ENCODE peak calls at places on chromosome 16, in nine cellular contexts. One of them, this sample, is unnamed. For H3K4me1, the result is how much of the 10 kb centered on the place peaks cover.

GRCh38 chr16:79658301-79659001 is 57.9 kb upstream of the MAF start:
- DNase-seq in endodermal cell: no peak
- DNase-seq in ovary: peak
- DNase-seq in tibial nerve: no peak
- DNase-seq in uterus: no peak
- DNase-seq in colonic mucosa: no peak
- DNase-seq in CD8-positive, alpha-beta T cell: no peak
- DNase-seq in heart right ventricle: no peak
- DNase-seq in keratinocyte: peak
- DNase-seq in this sample: no peak

GRCh38 chr16:71230122-71230845 is at the start of gene HYDIN:
- DNase-seq in endodermal cell: peak
- DNase-seq in ovary: peak
- DNase-seq in tibial nerve: no peak
- DNase-seq in uterus: no peak
- DNase-seq in colonic mucosa: peak
- DNase-seq in CD8-positive, alpha-beta T cell: no peak
- DNase-seq in heart right ventricle: peak
- DNase-seq in keratinocyte: peak
- DNase-seq in this sample: no peak

GRCh38 chr16:48999034-48999433 is 282.6 kb downstream of the CBLN1 start:
- DNase-seq in endodermal cell: no peak
- DNase-seq in ovary: no peak
- DNase-seq in tibial nerve: no peak
- DNase-seq in uterus: no peak
- DNase-seq in colonic mucosa: no peak
- DNase-seq in CD8-positive, alpha-beta T cell: no peak
- DNase-seq in heart right ventricle: no peak
- DNase-seq in keratinocyte: no peak
- DNase-seq in this sample: no peak

GRCh38 chr16:24013733-24014645 is 178.2 kb downstream of the PRKCB start:
- DNase-seq in endodermal cell: no peak
- DNase-seq in ovary: no peak
- DNase-seq in tibial nerve: no peak
- DNase-seq in uterus: no peak
- DNase-seq in colonic mucosa: peak
- DNase-seq in CD8-positive, alpha-beta T cell: peak
- DNase-seq in heart right ventricle: no peak
- DNase-seq in keratinocyte: no peak
- DNase-seq in this sample: no peak

GRCh38 chr16:72903176-72903575 is 144.8 kb downstream of the ZFHX3 start:
- DNase-seq in endodermal cell: no peak
- DNase-seq in ovary: no peak
- DNase-seq in tibial nerve: no peak
- DNase-seq in uterus: no peak
- DNase-seq in colonic mucosa: no peak
- DNase-seq in CD8-positive, alpha-beta T cell: no peak
- DNase-seq in heart right ventricle: no peak
- DNase-seq in keratinocyte: no peak
- DNase-seq in this sample: no peak

GRCh38 chr16:17133851-17134250 is 336.9 kb downstream of the XYLT1 start:
- DNase-seq in endodermal cell: no peak
- DNase-seq in ovary: no peak
- DNase-seq in tibial nerve: no peak
- DNase-seq in uterus: no peak
- DNase-seq in colonic mucosa: no peak
- DNase-seq in CD8-positive, alpha-beta T cell: no peak
- DNase-seq in heart right ventricle: no peak
- DNase-seq in keratinocyte: no peak
- DNase-seq in this sample: no peak

GRCh38 chr16:17304124-17304813 is 166.5 kb downstream of the XYLT1 start:
- DNase-seq in endodermal cell: no peak
- DNase-seq in ovary: no peak
- DNase-seq in tibial nerve: no peak
- DNase-seq in uterus: no peak
- DNase-seq in colonic mucosa: peak
- DNase-seq in CD8-positive, alpha-beta T cell: no peak
- DNase-seq in heart right ventricle: no peak
- DNase-seq in keratinocyte: no peak
- DNase-seq in this sample: no peak

GRCh38 chr16:80569440-80570105 is 28.8 kb downstream of the DYNLRB2 start:
- DNase-seq in endodermal cell: no peak
- DNase-seq in ovary: no peak
- DNase-seq in tibial nerve: no peak
- DNase-seq in uterus: no peak
- DNase-seq in colonic mucosa: no peak
- DNase-seq in CD8-positive, alpha-beta T cell: peak
- DNase-seq in heart right ventricle: no peak
- DNase-seq in keratinocyte: no peak
- DNase-seq in this sample: no peak

GRCh38 chr16:88526008-88526905 is 43.9 kb upstream of the ZC3H18 start:
- DNase-seq in endodermal cell: no peak
- DNase-seq in ovary: no peak
- DNase-seq in tibial nerve: no peak
- DNase-seq in uterus: no peak
- DNase-seq in colonic mucosa: no peak
- DNase-seq in CD8-positive, alpha-beta T cell: no peak
- DNase-seq in heart right ventricle: peak
- DNase-seq in keratinocyte: no peak
- DNase-seq in this sample: no peak

GRCh38 chr16:47888142-47888541 is 267.7 kb downstream of the ABCC12 start:
- DNase-seq in endodermal cell: peak
- DNase-seq in ovary: no peak
- DNase-seq in tibial nerve: no peak
- DNase-seq in uterus: no peak
- DNase-seq in colonic mucosa: no peak
- DNase-seq in CD8-positive, alpha-beta T cell: no peak
- DNase-seq in heart right ventricle: no peak
- DNase-seq in keratinocyte: no peak
- DNase-seq in this sample: no peak

GRCh38 chr16:27748868-27749546 is 199.1 kb downstream of the KATNIP start:
- DNase-seq in endodermal cell: peak
- DNase-seq in ovary: peak
- DNase-seq in tibial nerve: peak
- DNase-seq in uterus: peak
- DNase-seq in colonic mucosa: peak
- DNase-seq in CD8-positive, alpha-beta T cell: peak
- DNase-seq in heart right ventricle: no peak
- DNase-seq in keratinocyte: peak
- DNase-seq in this sample: no peak

GRCh38 chr16:2121853-2122252 is 13.8 kb downstream of the PKD1 start:
- DNase-seq in endodermal cell: no peak
- DNase-seq in ovary: no peak
- DNase-seq in tibial nerve: no peak
- DNase-seq in uterus: peak
- DNase-seq in colonic mucosa: no peak
- DNase-seq in CD8-positive, alpha-beta T cell: no peak
- DNase-seq in heart right ventricle: peak
- DNase-seq in keratinocyte: no peak
- DNase-seq in this sample: peak

GRCh38 chr16:19696961-19697360 is 21.1 kb downstream of the KNOP1 start:
- DNase-seq in endodermal cell: no peak
- DNase-seq in ovary: no peak
- DNase-seq in tibial nerve: no peak
- DNase-seq in uterus: no peak
- DNase-seq in colonic mucosa: no peak
- DNase-seq in CD8-positive, alpha-beta T cell: no peak
- DNase-seq in heart right ventricle: no peak
- DNase-seq in keratinocyte: no peak
- DNase-seq in this sample: no peak

GRCh38 chr16:27767081-27767480 is 217.1 kb downstream of the KATNIP start:
- DNase-seq in endodermal cell: no peak
- DNase-seq in ovary: no peak
- DNase-seq in tibial nerve: no peak
- DNase-seq in uterus: no peak
- DNase-seq in colonic mucosa: no peak
- DNase-seq in CD8-positive, alpha-beta T cell: no peak
- DNase-seq in heart right ventricle: no peak
- DNase-seq in keratinocyte: no peak
- DNase-seq in this sample: no peak

GRCh38 chr16:80997964-80998620 is 8.6 kb downstream of the CMC2 start:
- DNase-seq in endodermal cell: no peak
- DNase-seq in ovary: no peak
- DNase-seq in tibial nerve: no peak
- DNase-seq in uterus: no peak
- DNase-seq in colonic mucosa: no peak
- DNase-seq in CD8-positive, alpha-beta T cell: no peak
- DNase-seq in heart right ventricle: no peak
- DNase-seq in keratinocyte: no peak
- DNase-seq in this sample: no peak

GRCh38 chr16:85443531-85443930 is 169.6 kb upstream of the GSE1 start:
- DNase-seq in endodermal cell: no peak
- DNase-seq in ovary: no peak
- DNase-seq in tibial nerve: no peak
- DNase-seq in uterus: no peak
- DNase-seq in colonic mucosa: no peak
- DNase-seq in CD8-positive, alpha-beta T cell: no peak
- DNase-seq in heart right ventricle: no peak
- DNase-seq in keratinocyte: no peak
- DNase-seq in this sample: no peak

GRCh38 chr16:85443116-85443515 is 170.0 kb upstream of the GSE1 start:
- DNase-seq in endodermal cell: no peak
- DNase-seq in ovary: no peak
- DNase-seq in tibial nerve: no peak
- DNase-seq in uterus: no peak
- DNase-seq in colonic mucosa: no peak
- DNase-seq in CD8-positive, alpha-beta T cell: no peak
- DNase-seq in heart right ventricle: no peak
- DNase-seq in keratinocyte: no peak
- DNase-seq in this sample: no peak

GRCh38 chr16:85446846-85447656 is 166.1 kb upstream of the GSE1 start:
- DNase-seq in endodermal cell: no peak
- DNase-seq in ovary: no peak
- DNase-seq in tibial nerve: no peak
- DNase-seq in uterus: no peak
- DNase-seq in colonic mucosa: no peak
- DNase-seq in CD8-positive, alpha-beta T cell: no peak
- DNase-seq in heart right ventricle: no peak
- DNase-seq in keratinocyte: no peak
- DNase-seq in this sample: no peak

GRCh38 chr16:85445779-85446222 is 167.3 kb upstream of the GSE1 start:
- DNase-seq in endodermal cell: no peak
- DNase-seq in ovary: no peak
- DNase-seq in tibial nerve: no peak
- DNase-seq in uterus: no peak
- DNase-seq in colonic mucosa: peak
- DNase-seq in CD8-positive, alpha-beta T cell: no peak
- DNase-seq in heart right ventricle: no peak
- DNase-seq in keratinocyte: no peak
- DNase-seq in this sample: no peak

GRCh38 chr16:85444879-85445778 is 168.0 kb upstream of the GSE1 start:
- DNase-seq in endodermal cell: peak
- DNase-seq in ovary: no peak
- DNase-seq in tibial nerve: no peak
- DNase-seq in uterus: no peak
- DNase-seq in colonic mucosa: peak
- DNase-seq in CD8-positive, alpha-beta T cell: no peak
- DNase-seq in heart right ventricle: no peak
- DNase-seq in keratinocyte: no peak
- DNase-seq in this sample: no peak
- H3K4me1 ChIP-seq in endodermal cell: under half
- H3K4me1 ChIP-seq in ovary: under half
- H3K4me1 ChIP-seq in tibial nerve: under half
- H3K4me1 ChIP-seq in uterus: under half
- H3K4me1 ChIP-seq in colonic mucosa: under half
- H3K4me1 ChIP-seq in CD8-positive, alpha-beta T cell: under half
- H3K4me1 ChIP-seq in heart right ventricle: under half
- H3K4me1 ChIP-seq in keratinocyte: under half
- H3K4me1 ChIP-seq in this sample: under half

GRCh38 chr16:66894948-66895696 is 14.8 kb downstream of the PDP2 start:
- DNase-seq in endodermal cell: peak
- DNase-seq in ovary: peak
- DNase-seq in tibial nerve: peak
- DNase-seq in uterus: peak
- DNase-seq in colonic mucosa: peak
- DNase-seq in CD8-positive, alpha-beta T cell: peak
- DNase-seq in heart right ventricle: peak
- DNase-seq in keratinocyte: no peak
- DNase-seq in this sample: peak
- TF ChIP-seq CTCF in endodermal cell: peak
- TF ChIP-seq CTCF in ovary: peak
- TF ChIP-seq CTCF in tibial nerve: peak
- TF ChIP-seq CTCF in uterus: peak
- TF ChIP-seq CTCF in colonic mucosa: peak
- TF ChIP-seq CTCF in CD8-positive, alpha-beta T cell: peak
- TF ChIP-seq CTCF in heart right ventricle: peak
- TF ChIP-seq CTCF in keratinocyte: peak
- TF ChIP-seq CTCF in this sample: peak

GRCh38 chr16:57529324-57530103 is 6.9 kb downstream of the CCDC102A start:
- DNase-seq in endodermal cell: no peak
- DNase-seq in ovary: peak
- DNase-seq in tibial nerve: no peak
- DNase-seq in uterus: peak
- DNase-seq in colonic mucosa: no peak
- DNase-seq in CD8-positive, alpha-beta T cell: no peak
- DNase-seq in heart right ventricle: no peak
- DNase-seq in keratinocyte: no peak
- DNase-seq in this sample: peak

GRCh38 chr16:57531253-57531575 is 5.2 kb downstream of the CCDC102A start:
- DNase-seq in endodermal cell: no peak
- DNase-seq in ovary: no peak
- DNase-seq in tibial nerve: no peak
- DNase-seq in uterus: no peak
- DNase-seq in colonic mucosa: no peak
- DNase-seq in CD8-positive, alpha-beta T cell: no peak
- DNase-seq in heart right ventricle: no peak
- DNase-seq in keratinocyte: no peak
- DNase-seq in this sample: no peak

GRCh38 chr16:57528499-57529323 is 7.7 kb downstream of the CCDC102A start:
- DNase-seq in endodermal cell: peak
- DNase-seq in ovary: peak
- DNase-seq in tibial nerve: no peak
- DNase-seq in uterus: peak
- DNase-seq in colonic mucosa: peak
- DNase-seq in CD8-positive, alpha-beta T cell: no peak
- DNase-seq in heart right ventricle: no peak
- DNase-seq in keratinocyte: no peak
- DNase-seq in this sample: no peak

GRCh38 chr16:57530531-57531252 is 5.7 kb downstream of the CCDC102A start:
- DNase-seq in endodermal cell: peak
- DNase-seq in ovary: no peak
- DNase-seq in tibial nerve: no peak
- DNase-seq in uterus: peak
- DNase-seq in colonic mucosa: no peak
- DNase-seq in CD8-positive, alpha-beta T cell: no peak
- DNase-seq in heart right ventricle: no peak
- DNase-seq in keratinocyte: no peak
- DNase-seq in this sample: peak

GRCh38 chr16:57530104-57530522 is 6.3 kb downstream of the CCDC102A start:
- DNase-seq in endodermal cell: peak
- DNase-seq in ovary: peak
- DNase-seq in tibial nerve: no peak
- DNase-seq in uterus: peak
- DNase-seq in colonic mucosa: peak
- DNase-seq in CD8-positive, alpha-beta T cell: peak
- DNase-seq in heart right ventricle: no peak
- DNase-seq in keratinocyte: no peak
- DNase-seq in this sample: peak
- H3K4me1 ChIP-seq in endodermal cell: under half
- H3K4me1 ChIP-seq in ovary: under half
- H3K4me1 ChIP-seq in tibial nerve: under half
- H3K4me1 ChIP-seq in uterus: under half
- H3K4me1 ChIP-seq in colonic mucosa: under half
- H3K4me1 ChIP-seq in CD8-positive, alpha-beta T cell: half or more
- H3K4me1 ChIP-seq in heart right ventricle: under half
- H3K4me1 ChIP-seq in keratinocyte: under half
- H3K4me1 ChIP-seq in this sample: under half

GRCh38 chr16:11495066-11495407 is 91.7 kb downstream of the LITAF start:
- DNase-seq in endodermal cell: no peak
- DNase-seq in ovary: no peak
- DNase-seq in tibial nerve: no peak
- DNase-seq in uterus: no peak
- DNase-seq in colonic mucosa: no peak
- DNase-seq in CD8-positive, alpha-beta T cell: no peak
- DNase-seq in heart right ventricle: no peak
- DNase-seq in keratinocyte: no peak
- DNase-seq in this sample: no peak
- TF ChIP-seq CTCF in endodermal cell: no peak
- TF ChIP-seq CTCF in ovary: no peak
- TF ChIP-seq CTCF in tibial nerve: no peak
- TF ChIP-seq CTCF in uterus: no peak
- TF ChIP-seq CTCF in colonic mucosa: no peak
- TF ChIP-seq CTCF in CD8-positive, alpha-beta T cell: no peak
- TF ChIP-seq CTCF in heart right ventricle: no peak
- TF ChIP-seq CTCF in keratinocyte: no peak
- TF ChIP-seq CTCF in this sample: no peak